ENCODE peak calls at places on chromosomes 13 and 19, in seven cellular contexts. F, T, I, U, M, B and W are unnamed samples.

GRCh38 chr19:46529622-46530451 is 34.2 kb upstream of the PNMA8B start:
- DNase-seq in F (peak; percentile 13), T (peak; percentile 82), I (peak; percentile 61), U (peak; percentile 15), M (peak; percentile 69), B (peak; percentile 76), W (peak; percentile 59)

GRCh38 chr13:42525035-42525504 is 48.9 kb upstream of the TNFSF11 start:
- DNase-seq in F (no peak), T (peak; percentile 20), I (no peak), U (no peak), M (no peak), B (no peak), W (no peak)

GRCh38 chr13:30103161-30103858 is 204.0 kb downstream of the KATNAL1 start:
- DNase-seq in F (no peak), T (no peak), I (no peak), U (no peak), M (no peak), B (no peak), W (no peak)

GRCh38 chr19:3986260-3987041 is 1.2 kb upstream of the EEF2 start:
- DNase-seq in F (peak; percentile 79), T (peak; percentile 62), I (no peak), U (peak; percentile 76), M (peak; percentile 86), B (peak; percentile 92), W (peak; percentile 78)

GRCh38 chr13:72097568-72097967 is 230.6 kb upstream of the DACH1 start:
- DNase-seq in F (no peak), T (no peak), I (no peak), U (no peak), M (no peak), B (no peak), W (no peak)

GRCh38 chr13:110244926-110245325 is 62.0 kb downstream of the COL4A1 start:
- DNase-seq in F (no peak), T (no peak), I (no peak), U (no peak), M (no peak), B (no peak), W (no peak)

GRCh38 chr19:982567-983170 is 1.5 kb upstream of the WDR18 start:
- DNase-seq in F (peak; percentile 59), T (peak; percentile 76), I (peak; percentile 74), U (peak; percentile 30), M (peak; percentile 62), B (peak; percentile 70), W (peak; percentile 63)

GRCh38 chr13:110780410-110780809 is 66.9 kb downstream of the ING1 start:
- DNase-seq in F (no peak), T (no peak), I (no peak), U (no peak), M (no peak), B (no peak), W (no peak)

GRCh38 chr13:73900591-73900990 is 233.6 kb downstream of the KLF12 start:
- DNase-seq in F (no peak), T (no peak), I (no peak), U (no peak), M (no peak), B (no peak), W (no peak)

GRCh38 chr19:50368649-50369570 is 3.5 kb upstream of the NAPSA start:
- DNase-seq in F (peak; percentile 59), T (peak; percentile 89), I (peak; percentile 80), U (peak; percentile 33), M (peak; percentile 91), B (peak; percentile 89), W (peak; percentile 85)

GRCh38 chr19:29645911-29646310 is 19.4 kb upstream of the PLEKHF1 start:
- DNase-seq in F (no peak), T (no peak), I (peak; percentile 48), U (no peak), M (no peak), B (peak; percentile 35), W (peak; percentile 67)

GRCh38 chr19:45897413-45897812 is 5.0 kb downstream of the MYPOP start:
- DNase-seq in F (no peak), T (no peak), I (no peak), U (no peak), M (no peak), B (no peak), W (no peak)

GRCh38 chr13:77584111-77584510 is 48.6 kb downstream of the SCEL start:
- DNase-seq in F (peak; percentile 91), T (no peak), I (no peak), U (peak; percentile 70), M (peak; percentile 90), B (peak; percentile 94), W (no peak)